ENCODE peak calls at places on chromosomes 13 and 19, in eight cellular contexts. W is mesendoderm; L is neuronal stem cell; Q is neural progenitor cell; Y is CD8-positive, alpha-beta T cell; P is brain microvascular endothelial cell; V is RPMI7951; E is OCI-M1. I is an unnamed sample.

GRCh38 chr19:3335431-3336350 is 30.7 kb upstream of the NFIC start:
- DNase-seq in W (no peak), L (no peak), Q (no peak), Y (no peak), P (no peak), V (peak), E (no peak), I (no peak)

GRCh38 chr19:32599736-32600157 is 18.8 kb downstream of the PDCD5 start:
- DNase-seq in W (peak), L (peak), Q (peak), Y (no peak), P (peak), V (peak), E (peak), I (no peak)

GRCh38 chr19:40144947-40145748 is 46.1 kb upstream of the MAP3K10 start:
- DNase-seq in W (no peak), L (no peak), Q (no peak), Y (no peak), P (no peak), V (no peak), E (peak), I (no peak)

GRCh38 chr19:3459965-3460582 is 20.3 kb downstream of the SMIM24 start:
- DNase-seq in W (no peak), L (no peak), Q (no peak), Y (no peak), P (no peak), V (no peak), E (no peak), I (no peak)

GRCh38 chr13:30033681-30034447 is 183.4 kb upstream of the UBL3 start:
- DNase-seq in W (no peak), L (no peak), Q (no peak), Y (no peak), P (peak), V (peak), E (no peak), I (no peak)

GRCh38 chr13:74675185-74675584 is 541.0 kb upstream of the KLF12 start:
- DNase-seq in W (no peak), L (no peak), Q (no peak), Y (no peak), P (no peak), V (no peak), E (no peak), I (no peak)

GRCh38 chr19:5193192-5193591 is 147.4 kb downstream of the PTPRS start:
- DNase-seq in W (peak), L (peak), Q (peak), Y (no peak), P (no peak), V (peak), E (no peak), I (peak)

GRCh38 chr19:2771786-2772674 is 11.0 kb downstream of the SGTA start:
- DNase-seq in W (no peak), L (no peak), Q (no peak), Y (no peak), P (no peak), V (no peak), E (no peak), I (no peak)

GRCh38 chr19:15022752-15023151 is 26.5 kb upstream of the CASP14 start:
- DNase-seq in W (no peak), L (no peak), Q (no peak), Y (no peak), P (no peak), V (no peak), E (no peak), I (no peak)

GRCh38 chr19:1817553-1818179 is 5.6 kb upstream of the ATP8B3 start:
- DNase-seq in W (no peak), L (no peak), Q (no peak), Y (no peak), P (no peak), V (no peak), E (no peak), I (no peak)

GRCh38 chr19:53192771-53193533 is at the start of gene ZNF665:
- DNase-seq in W (peak), L (peak), Q (peak), Y (peak), P (peak), V (peak), E (peak), I (peak)

GRCh38 chr19:15479391-15480345 is at the start of gene PGLYRP2:
- DNase-seq in W (no peak), L (no peak), Q (no peak), Y (no peak), P (no peak), V (peak), E (peak), I (no peak)

GRCh38 chr19:1970806-1971502 is 30.0 kb downstream of the CSNK1G2 start:
- DNase-seq in W (no peak), L (no peak), Q (no peak), Y (no peak), P (no peak), V (no peak), E (no peak), I (no peak)

GRCh38 chr13:33931397-33931987 is 113.5 kb downstream of the RFC3 start:
- DNase-seq in W (peak), L (peak), Q (peak), Y (no peak), P (peak), V (peak), E (peak), I (no peak)

GRCh38 chr19:55230329-55230728 is 1.8 kb upstream of the TMEM86B start:
- DNase-seq in W (no peak), L (no peak), Q (no peak), Y (no peak), P (no peak), V (no peak), E (no peak), I (no peak)

GRCh38 chr13:27822258-27822872 is 30.1 kb downstream of the GSX1 start:
- DNase-seq in W (no peak), L (no peak), Q (peak), Y (no peak), P (no peak), V (no peak), E (no peak), I (no peak)

GRCh38 chr19:8821748-8822241 is 10.3 kb downstream of the ZNF558 start:
- DNase-seq in W (no peak), L (no peak), Q (no peak), Y (no peak), P (no peak), V (no peak), E (no peak), I (no peak)

GRCh38 chr13:23868521-23868920 is 20.7 kb downstream of the MIPEP start:
- DNase-seq in W (no peak), L (no peak), Q (no peak), Y (no peak), P (peak), V (no peak), E (no peak), I (no peak)

GRCh38 chr13:26952551-26953138 is 192.1 kb upstream of the GPR12 start:
- DNase-seq in W (no peak), L (no peak), Q (no peak), Y (no peak), P (no peak), V (no peak), E (no peak), I (no peak)

GRCh38 chr13:94967183-94968039 is 255.1 kb upstream of the SOX21 start:
- DNase-seq in W (peak), L (peak), Q (peak), Y (no peak), P (no peak), V (no peak), E (peak), I (no peak)

GRCh38 chr19:55581145-55581827 is 638 bp upstream of the ZNF579 start:
- DNase-seq in W (peak), L (no peak), Q (peak), Y (no peak), P (no peak), V (peak), E (peak), I (no peak)

GRCh38 chr13:24905242-24905641 is 141.3 kb downstream of the RNF17 start:
- DNase-seq in W (no peak), L (no peak), Q (no peak), Y (no peak), P (no peak), V (no peak), E (no peak), I (no peak)

GRCh38 chr19:6693056-6693471 is 23.1 kb upstream of the TNFSF14 start:
- DNase-seq in W (no peak), L (no peak), Q (no peak), Y (no peak), P (no peak), V (no peak), E (no peak), I (no peak)

GRCh38 chr19:31211088-31211487 is 138.1 kb downstream of the TSHZ3 start:
- DNase-seq in W (no peak), L (no peak), Q (no peak), Y (no peak), P (no peak), V (no peak), E (no peak), I (no peak)

GRCh38 chr19:43624933-43625332 is 5.5 kb upstream of the ZNF428 start:
- DNase-seq in W (peak), L (no peak), Q (peak), Y (peak), P (no peak), V (no peak), E (peak), I (no peak)

GRCh38 chr13:99878921-99879610 is 92.5 kb downstream of the ZIC5 start:
- DNase-seq in W (no peak), L (no peak), Q (no peak), Y (no peak), P (no peak), V (no peak), E (no peak), I (peak)

GRCh38 chr13:63408227-63409202 is 1992.9 kb upstream of the PCDH20 start:
- DNase-seq in W (peak), L (peak), Q (peak), Y (no peak), P (peak), V (no peak), E (no peak), I (no peak)

GRCh38 chr19:31351212-31352193 is 2.3 kb upstream of the TSHZ3 start:
- DNase-seq in W (peak), L (no peak), Q (peak), Y (no peak), P (peak), V (peak), E (no peak), I (no peak)

GRCh38 chr13:105616313-105617075 is 919.0 kb downstream of the EFNB2 start:
- DNase-seq in W (no peak), L (no peak), Q (no peak), Y (no peak), P (no peak), V (peak), E (no peak), I (no peak)

GRCh38 chr19:47848871-47849473 is 10.1 kb upstream of the TPRX2 start:
- DNase-seq in W (peak), L (peak), Q (peak), Y (no peak), P (peak), V (no peak), E (no peak), I (peak)

GRCh38 chr19:52570005-52570861 is at the start of gene ZNF701:
- DNase-seq in W (peak), L (peak), Q (peak), Y (peak), P (peak), V (peak), E (peak), I (peak)

I was measured in H1.